ENCODE peak calls at places on chromosomes 2 and 18, in seven cellular contexts. W, S, B, U, A, N and G are unnamed samples.

GRCh38 chr2:9959262-9959661 is 7.8 kb downstream of the GRHL1 start:
- DNase-seq in W (no peak), S (no peak), B (no peak), U (no peak), A (no peak), N (no peak), G (no peak)

GRCh38 chr2:214286011-214286410 is 124.8 kb upstream of the VWC2L start:
- DNase-seq in W (no peak), S (no peak), B (no peak), U (no peak), A (no peak), N (no peak), G (no peak)

GRCh38 chr2:95331606-95332005 is 34.5 kb downstream of the KCNIP3 start:
- DNase-seq in W (no peak), S (no peak), B (no peak), U (no peak), A (no peak), N (no peak), G (no peak)

GRCh38 chr2:36461039-36461681 is 105.6 kb downstream of the CRIM1 start:
- DNase-seq in W (peak), S (peak), B (peak), U (peak), A (no peak), N (no peak), G (peak)

GRCh38 chr2:73907840-73908452 is 15.1 kb downstream of the ACTG2 start:
- DNase-seq in W (peak), S (peak), B (no peak), U (peak), A (peak), N (peak), G (peak)

GRCh38 chr2:74267068-74267467 is 68.7 kb downstream of the MTHFD2 start:
- DNase-seq in W (peak), S (no peak), B (peak), U (no peak), A (peak), N (peak), G (no peak)

GRCh38 chr18:45255142-45255890 is 360.0 kb upstream of the SLC14A2 start:
- DNase-seq in W (peak), S (peak), B (no peak), U (no peak), A (no peak), N (no peak), G (peak)

GRCh38 chr2:231348703-231349373 is 46.7 kb upstream of the B3GNT7 start:
- DNase-seq in W (no peak), S (no peak), B (no peak), U (no peak), A (no peak), N (no peak), G (no peak)

GRCh38 chr2:1907283-1907682 is 163.0 kb upstream of the PXDN start:
- DNase-seq in W (no peak), S (no peak), B (no peak), U (no peak), A (no peak), N (no peak), G (no peak)

GRCh38 chr2:102355526-102356380 is at the start of gene IL18R1:
- DNase-seq in W (peak), S (peak), B (peak), U (peak), A (peak), N (peak), G (peak)
- H3K4me3 ChIP-seq in W (peak), S (peak), B (peak), U (peak), A (no peak), N (peak), G (peak)

GRCh38 chr2:19101968-19102367 is 256.5 kb downstream of the OSR1 start:
- DNase-seq in W (no peak), S (no peak), B (no peak), U (no peak), A (no peak), N (no peak), G (no peak)
- H3K9ac ChIP-seq in W (no peak), S (no peak), B (no peak), U (no peak), A (no peak), N (no peak), G (no peak)

GRCh38 chr2:224369028-224369632 is 32.8 kb downstream of the FAM124B start:
- DNase-seq in W (peak), S (peak), B (peak), U (no peak), A (no peak), N (peak), G (peak)
- H3K4me3 ChIP-seq in W (no peak), S (no peak), B (no peak), U (no peak), A (no peak), N (no peak), G (no peak)

DNA sequence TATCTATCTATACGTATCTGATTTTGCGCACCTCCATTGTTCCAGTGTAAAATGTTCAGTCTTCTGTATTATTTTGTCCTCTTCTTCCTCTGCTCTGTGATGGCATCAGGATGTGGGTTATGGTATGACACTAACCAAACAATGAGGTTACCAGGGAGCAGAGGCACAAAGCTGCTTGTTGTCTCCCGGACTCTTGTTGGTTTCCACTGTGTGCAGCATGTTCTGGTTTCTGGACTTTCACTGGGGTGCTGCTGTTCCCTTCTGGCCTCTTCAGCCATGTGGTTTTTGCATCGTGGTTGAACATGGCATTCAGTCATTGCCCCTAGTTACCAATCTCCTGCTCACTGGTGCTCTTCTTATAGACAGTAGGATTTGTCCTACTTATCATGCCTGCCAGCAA is 665.9 kb downstream of the CBLN2 start:
- DNase-seq in W (no peak), S (no peak), B (no peak), U (no peak), A (no peak), N (no peak), G (no peak)
- H3K9ac ChIP-seq in W (no peak), S (no peak), B (no peak), U (no peak), A (no peak), N (no peak), G (no peak)